ENCODE peak calls at places on chromosomes 3 and 15, in four cellular contexts. One of them, this sample, is unnamed.

GRCh38 chr3:5160926-5161858 is 26.3 kb upstream of the EDEM1 start:
- DNase-seq in mammary epithelial cell: peak; percentile 56
- DNase-seq in heart left ventricle: no peak
- DNase-seq in pancreas: no peak
- DNase-seq in this sample: no peak

GRCh38 chr15:65862682-65863081 is 6.6 kb upstream of the RAB11A start:
- DNase-seq in mammary epithelial cell: peak; percentile 28
- DNase-seq in heart left ventricle: peak; percentile 61
- DNase-seq in pancreas: no peak
- DNase-seq in this sample: no peak

GRCh38 chr15:73323374-73323955 is 45.3 kb downstream of the HCN4 start:
- DNase-seq in mammary epithelial cell: no peak
- DNase-seq in heart left ventricle: peak; percentile 17
- DNase-seq in pancreas: peak; percentile 44
- DNase-seq in this sample: no peak

GRCh38 chr3:18302517-18302916 is 122.6 kb downstream of the SATB1 start:
- DNase-seq in mammary epithelial cell: peak; percentile 69
- DNase-seq in heart left ventricle: no peak
- DNase-seq in pancreas: no peak
- DNase-seq in this sample: no peak

GRCh38 chr3:153330891-153331290 is 168.9 kb downstream of the RAP2B start:
- DNase-seq in mammary epithelial cell: peak; percentile 9
- DNase-seq in heart left ventricle: no peak
- DNase-seq in pancreas: no peak
- DNase-seq in this sample: no peak

GRCh38 chr15:66851226-66852063 is 149.4 kb downstream of the SMAD6 start:
- DNase-seq in mammary epithelial cell: peak; percentile 28
- DNase-seq in heart left ventricle: peak; percentile 90
- DNase-seq in pancreas: peak; percentile 90
- DNase-seq in this sample: peak; percentile 89

GRCh38 chr3:167882057-167882667 is 146.6 kb downstream of the SERPINI1 start:
- DNase-seq in mammary epithelial cell: peak; percentile 19
- DNase-seq in heart left ventricle: no peak
- DNase-seq in pancreas: no peak
- DNase-seq in this sample: peak; percentile 13

GRCh38 chr3:194690501-194691372 is 5.1 kb downstream of the FAM43A start:
- DNase-seq in mammary epithelial cell: no peak
- DNase-seq in heart left ventricle: peak; percentile 41
- DNase-seq in pancreas: no peak
- DNase-seq in this sample: no peak

GRCh38 chr3:64352596-64352989 is 127.3 kb upstream of the PRICKLE2 start:
- DNase-seq in mammary epithelial cell: no peak
- DNase-seq in heart left ventricle: no peak
- DNase-seq in pancreas: no peak
- DNase-seq in this sample: no peak

GRCh38 chr3:107428051-107428858 is 51.0 kb downstream of the CCDC54 start:
- DNase-seq in mammary epithelial cell: no peak
- DNase-seq in heart left ventricle: no peak
- DNase-seq in pancreas: no peak
- DNase-seq in this sample: no peak

DNA sequence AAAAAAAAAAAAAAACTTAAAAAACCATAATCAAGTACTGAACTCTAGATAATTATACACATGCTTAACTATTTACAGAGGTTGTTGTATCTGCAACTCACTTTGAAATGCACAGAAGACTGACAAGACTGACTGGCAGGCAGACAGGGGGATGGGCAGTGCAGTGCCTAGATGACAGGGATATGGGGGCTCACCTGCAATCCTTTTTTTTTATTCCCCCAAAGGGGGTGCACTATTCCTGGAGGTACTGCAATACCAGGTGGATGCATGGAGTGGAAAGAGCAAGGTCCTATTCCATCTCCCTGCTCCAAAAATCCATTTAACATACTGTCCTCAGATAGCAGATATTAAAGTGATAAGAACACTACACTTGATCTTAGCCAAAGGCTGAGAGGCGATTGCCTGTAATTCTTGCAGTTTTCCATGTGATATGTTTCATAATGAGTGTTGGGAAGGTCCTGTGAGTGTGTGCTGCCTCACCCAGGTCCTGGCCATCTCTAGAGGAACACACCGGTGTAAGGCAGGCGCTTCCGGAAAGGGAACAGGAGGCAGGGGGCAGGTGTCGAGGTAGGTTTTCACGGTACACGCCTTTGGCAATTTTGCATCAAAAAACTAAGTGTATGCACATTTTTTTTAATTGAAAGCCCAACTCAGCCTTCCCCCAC is 22.7 kb downstream of the SEC61A1 start:
- DNase-seq in mammary epithelial cell: peak; percentile 35
- DNase-seq in heart left ventricle: no peak
- DNase-seq in pancreas: no peak
- DNase-seq in this sample: peak; percentile 29
- H3K4me3 ChIP-seq in mammary epithelial cell: peak overlapping the region; percentile 17
- H3K4me3 ChIP-seq in heart left ventricle: peak overlapping the region; percentile 63
- H3K4me3 ChIP-seq in pancreas: no peak overlapping the region
- H3K4me3 ChIP-seq in this sample: no peak overlapping the region

DNA sequence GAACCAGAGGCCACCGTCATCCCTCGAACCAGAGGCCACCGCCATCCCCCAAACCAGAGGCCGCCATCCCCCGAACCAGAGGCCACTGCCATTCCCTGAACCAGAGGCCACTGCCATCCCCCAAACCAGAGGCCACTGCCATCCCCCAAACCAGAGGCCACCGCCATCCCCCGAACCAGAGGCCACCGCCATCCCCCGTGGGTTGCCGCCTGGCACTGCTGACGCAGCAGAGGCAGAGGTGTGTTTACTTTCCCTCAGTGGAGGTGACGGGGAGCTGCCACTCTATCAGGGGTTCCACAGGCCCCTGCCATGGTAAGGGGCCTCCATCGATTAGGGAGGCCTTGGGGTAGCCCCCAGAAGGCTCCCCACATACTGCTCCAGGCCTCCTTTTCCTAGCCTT is 1.5 kb downstream of the IQSEC1 start:
- DNase-seq in mammary epithelial cell: no peak
- DNase-seq in heart left ventricle: no peak
- DNase-seq in pancreas: no peak
- DNase-seq in this sample: no peak
- H3K4me3 ChIP-seq in mammary epithelial cell: no peak overlapping the region
- H3K4me3 ChIP-seq in heart left ventricle: no peak overlapping the region
- H3K4me3 ChIP-seq in pancreas: no peak overlapping the region
- H3K4me3 ChIP-seq in this sample: no peak overlapping the region

GRCh38 chr15:25481208-25481862 is 42.5 kb upstream of the UBE3A start:
- DNase-seq in mammary epithelial cell: no peak
- DNase-seq in heart left ventricle: no peak
- DNase-seq in pancreas: no peak
- DNase-seq in this sample: peak; percentile 4
- H3K4me3 ChIP-seq in mammary epithelial cell: no peak overlapping the region
- H3K4me3 ChIP-seq in heart left ventricle: no peak overlapping the region
- H3K4me3 ChIP-seq in pancreas: no peak overlapping the region
- H3K4me3 ChIP-seq in this sample: no peak overlapping the region

GRCh38 chr3:14401692-14402303 is 608 bp upstream of the SLC6A6 start:
- DNase-seq in mammary epithelial cell: no peak
- DNase-seq in heart left ventricle: peak; percentile 42
- DNase-seq in pancreas: no peak
- DNase-seq in this sample: no peak
- H3K4me3 ChIP-seq in mammary epithelial cell: peak overlapping the region; percentile 47
- H3K4me3 ChIP-seq in heart left ventricle: peak overlapping the region; percentile 92
- H3K4me3 ChIP-seq in pancreas: no peak overlapping the region
- H3K4me3 ChIP-seq in this sample: peak overlapping the region; percentile 24

GRCh38 chr15:99122831-99123705 is 18.2 kb downstream of the SYNM start:
- DNase-seq in mammary epithelial cell: no peak
- DNase-seq in heart left ventricle: no peak
- DNase-seq in pancreas: no peak
- DNase-seq in this sample: no peak
- H3K4me3 ChIP-seq in mammary epithelial cell: peak overlapping the region; percentile 20
- H3K4me3 ChIP-seq in heart left ventricle: peak overlapping the region; percentile 32
- H3K4me3 ChIP-seq in pancreas: no peak overlapping the region
- H3K4me3 ChIP-seq in this sample: no peak overlapping the region

This sample was measured in mucosa of descending colon.